ENCODE peak calls at places on chromosomes 3 and 15, in six cellular contexts. C is H54; O is nucleus accumbens; F is AG04450; J is NCI-H2171 treated with DMSO at 0.1 percent for 48 hours; U is activated CD4-positive, alpha-beta T cell treated with anti-CD3 and anti-CD28 coated beads, Interleukin-2, amount 10 ng/mL, durations not matched to agents 24 days and 14 days. P is an unnamed sample.

GRCh38 chr3:137769321-137770065 is 5.4 kb downstream of the SOX14 start:
- DNase-seq in C (no peak), O (no peak), F (no peak), J (no peak), U (no peak), P (no peak)

GRCh38 chr3:30145281-30145680 is 461.1 kb upstream of the TGFBR2 start:
- DNase-seq in C (no peak), O (no peak), F (no peak), J (no peak), U (no peak), P (peak; percentile 45)

GRCh38 chr3:45365060-45365459 is 23.3 kb upstream of the LARS2 start:
- DNase-seq in C (no peak), O (no peak), F (no peak), J (no peak), U (no peak), P (no peak)

GRCh38 chr3:4021162-4021561 is 221.9 kb downstream of the LRRN1 start:
- DNase-seq in C (no peak), O (no peak), F (no peak), J (no peak), U (no peak), P (no peak)

GRCh38 chr3:10546181-10546624 is 40.8 kb upstream of the ATP2B2 start:
- DNase-seq in C (no peak), O (no peak), F (no peak), J (no peak), U (no peak), P (no peak)

GRCh38 chr3:48413086-48413485 is 16.8 kb downstream of the PLXNB1 start:
- DNase-seq in C (no peak), O (no peak), F (no peak), J (no peak), U (no peak), P (no peak)

GRCh38 chr3:11724615-11725339 is 81.1 kb upstream of the VGLL4 start:
- DNase-seq in C (no peak), O (no peak), F (no peak), J (no peak), U (no peak), P (no peak)

GRCh38 chr3:178382388-178383061 is 153.7 kb upstream of the KCNMB2 start:
- DNase-seq in C (no peak), O (no peak), F (peak; percentile 78), J (no peak), U (no peak), P (no peak)

GRCh38 chr15:83843511-83843910 is 189.6 kb downstream of the ADAMTSL3 start:
- DNase-seq in C (no peak), O (no peak), F (no peak), J (no peak), U (no peak), P (no peak)

GRCh38 chr3:30658328-30659052 is 52.1 kb downstream of the TGFBR2 start:
- DNase-seq in C (no peak), O (no peak), F (peak; percentile 43), J (no peak), U (peak; percentile 85), P (no peak)

GRCh38 chr3:166613365-166613764 is 766.7 kb downstream of the ZBBX start:
- DNase-seq in C (no peak), O (no peak), F (no peak), J (no peak), U (no peak), P (no peak)

GRCh38 chr3:127775398-127776109 is 46.8 kb downstream of the MGLL start:
- DNase-seq in C (no peak), O (no peak), F (peak; percentile 43), J (peak; percentile 83), U (no peak), P (peak; percentile 73)

GRCh38 chr3:166351461-166351860 is 514.2 kb upstream of the BCHE start:
- DNase-seq in C (no peak), O (no peak), F (no peak), J (no peak), U (no peak), P (no peak)

GRCh38 chr3:102536479-102536878 is 101.7 kb downstream of the ZPLD1 start:
- DNase-seq in C (no peak), O (no peak), F (peak; percentile 4), J (peak; percentile 76), U (peak; percentile 57), P (peak; percentile 54)

GRCh38 chr15:65414841-65415621 is 7.7 kb downstream of the IGDCC4 start:
- DNase-seq in C (no peak), O (peak; percentile 66), F (no peak), J (peak; percentile 94), U (no peak), P (peak; percentile 81)

GRCh38 chr3:141051641-141052569 is 758 bp downstream of the SPSB4 start:
- DNase-seq in C (no peak), O (no peak), F (no peak), J (peak; percentile 57), U (no peak), P (no peak)

GRCh38 chr3:75768303-75769017 is 16.9 kb downstream of the ZNF717 start:
- DNase-seq in C (no peak), O (no peak), F (no peak), J (no peak), U (no peak), P (no peak)

GRCh38 chr3:17931121-17931520 is 188.7 kb upstream of the TBC1D5 start:
- DNase-seq in C (no peak), O (no peak), F (no peak), J (no peak), U (no peak), P (no peak)

GRCh38 chr15:67080900-67081431 is 15.6 kb downstream of the SMAD3 start:
- DNase-seq in C (no peak), O (peak; percentile 49), F (no peak), J (no peak), U (peak; percentile 83), P (no peak)

GRCh38 chr3:169813757-169814517 is 1.2 kb upstream of the LRRC34 start:
- DNase-seq in C (no peak), O (no peak), F (no peak), J (peak; percentile 41), U (peak; percentile 93), P (no peak)

GRCh38 chr3:4726549-4726948 is 233.4 kb downstream of the ITPR1 start:
- DNase-seq in C (no peak), O (no peak), F (no peak), J (no peak), U (no peak), P (no peak)

GRCh38 chr15:52733078-52733477 is 53.9 kb upstream of the ATOSA start:
- DNase-seq in C (no peak), O (no peak), F (no peak), J (no peak), U (no peak), P (no peak)

GRCh38 chr15:101120961-101121360 is 130.9 kb downstream of the CHSY1 start:
- DNase-seq in C (no peak), O (no peak), F (no peak), J (no peak), U (no peak), P (no peak)

GRCh38 chr15:46410681-46411080 is 775.9 kb downstream of the SQOR start:
- DNase-seq in C (no peak), O (no peak), F (no peak), J (no peak), U (no peak), P (no peak)

GRCh38 chr3:102339671-102340070 is 95.1 kb upstream of the ZPLD1 start:
- DNase-seq in C (no peak), O (no peak), F (no peak), J (no peak), U (no peak), P (no peak)

GRCh38 chr3:161545823-161546222 is 49.2 kb downstream of the OTOL1 start:
- DNase-seq in C (no peak), O (no peak), F (no peak), J (no peak), U (no peak), P (no peak)

GRCh38 chr3:62095080-62095479 is 278.3 kb downstream of the FEZF2 start:
- DNase-seq in C (no peak), O (no peak), F (no peak), J (no peak), U (no peak), P (no peak)

GRCh38 chr3:63355809-63356208 is 77.7 kb downstream of the SYNPR start:
- DNase-seq in C (no peak), O (no peak), F (no peak), J (no peak), U (no peak), P (no peak)

GRCh38 chr3:36135863-36136262 is 244.4 kb upstream of the STAC start:
- DNase-seq in C (no peak), O (no peak), F (no peak), J (peak; percentile 59), U (no peak), P (peak; percentile 39)

GRCh38 chr15:60563539-60564404 is 84.8 kb upstream of the ICE2 start:
- DNase-seq in C (no peak), O (no peak), F (no peak), J (no peak), U (peak; percentile 83), P (no peak)

GRCh38 chr3:168117059-168117458 is 21.3 kb upstream of the GOLIM4 start:
- DNase-seq in C (no peak), O (no peak), F (no peak), J (no peak), U (no peak), P (no peak)

GRCh38 chr3:10702961-10703740 is 112.9 kb upstream of the SLC6A11 start:
- DNase-seq in C (no peak), O (peak; percentile 43), F (no peak), J (no peak), U (peak; percentile 67), P (no peak)

GRCh38 chr15:36897834-36898233 is 202.5 kb downstream of the MEIS2 start:
- DNase-seq in C (no peak), O (no peak), F (no peak), J (no peak), U (no peak), P (no peak)

GRCh38 chr15:77033417-77033728 is 37.5 kb downstream of the TSPAN3 start:
- DNase-seq in C (no peak), O (no peak), F (no peak), J (no peak), U (no peak), P (no peak)

GRCh38 chr3:171192176-171192854 is 165.8 kb upstream of the SLC2A2 start:
- DNase-seq in C (peak; percentile 26), O (no peak), F (peak; percentile 67), J (peak; percentile 26), U (no peak), P (peak; percentile 11)

GRCh38 chr3:8183627-8184026 is 318.0 kb upstream of the LMCD1 start:
- DNase-seq in C (no peak), O (no peak), F (no peak), J (no peak), U (no peak), P (no peak)

P was measured in DMS 273 treated with DMSO at 0.1 percent for 48 hours.